ENCODE peak calls at places on chromosomes 5 and 9, in eight cellular contexts. N is amniotic epithelial cell; G is cardiac muscle cell; T is stimulated activated CD4-positive, alpha-beta T cell treated with anti-CD3 and anti-CD28 coated beads, TNF-alpha, amount 100 ng/mL, for 1 hour; H is LoVo; P is mammary epithelial cell; C is stimulated activated CD8-positive, alpha-beta memory T cell treated with anti-CD3 and anti-CD28 coated beads, Interleukin-7, amount 100 ng/mL, for 24 hours; X is ureter. Y is an unnamed sample.

GRCh38 chr5:125584119-125584518 is 837.7 kb upstream of the ZNF608 start:
- DNase-seq in N (no peak), G (no peak), T (no peak), H (no peak), P (no peak), C (no peak), X (no peak), Y (no peak)

GRCh38 chr9:111301195-111301594 is 28.8 kb downstream of the OR2K2 start:
- DNase-seq in N (peak; percentile 88), G (no peak), T (no peak), H (no peak), P (peak; percentile 36), C (no peak), X (no peak), Y (no peak)

GRCh38 chr5:158754018-158754514 is 345.6 kb downstream of the EBF1 start:
- DNase-seq in N (peak; percentile 8), G (no peak), T (no peak), H (no peak), P (no peak), C (no peak), X (no peak), Y (no peak)

GRCh38 chr9:110578896-110579752 is at the start of gene SVEP1:
- DNase-seq in N (peak; percentile 74), G (peak; percentile 86), T (no peak), H (no peak), P (peak; percentile 72), C (no peak), X (peak; percentile 49), Y (peak; percentile 21)

GRCh38 chr9:98602839-98603238 is 105.9 kb downstream of the GABBR2 start:
- DNase-seq in N (no peak), G (no peak), T (no peak), H (no peak), P (no peak), C (no peak), X (no peak), Y (peak; percentile 28)

GRCh38 chr5:1311443-1312055 is 16.7 kb upstream of the TERT start:
- DNase-seq in N (no peak), G (no peak), T (no peak), H (no peak), P (no peak), C (no peak), X (no peak), Y (no peak)

GRCh38 chr5:59760798-59761348 is 132.7 kb downstream of the PDE4D start:
- DNase-seq in N (peak; percentile 87), G (no peak), T (no peak), H (peak; percentile 64), P (peak; percentile 85), C (no peak), X (no peak), Y (peak; percentile 80)

GRCh38 chr9:28121353-28121752 is 548.1 kb upstream of the C9orf72 start:
- DNase-seq in N (no peak), G (no peak), T (no peak), H (no peak), P (no peak), C (no peak), X (no peak), Y (peak; percentile 0)

GRCh38 chr5:91281409-91281808 is 101.7 kb downstream of the ARRDC3 start:
- DNase-seq in N (peak; percentile 56), G (no peak), T (no peak), H (no peak), P (peak; percentile 77), C (no peak), X (no peak), Y (peak; percentile 90)

GRCh38 chr5:169243651-169244422 is 57.1 kb downstream of the SLIT3 start:
- DNase-seq in N (no peak), G (no peak), T (no peak), H (no peak), P (no peak), C (no peak), X (no peak), Y (no peak)

GRCh38 chr5:168177831-168178450 is 113.5 kb upstream of the WWC1 start:
- DNase-seq in N (no peak), G (peak; percentile 84), T (no peak), H (no peak), P (no peak), C (no peak), X (no peak), Y (no peak)

GRCh38 chr9:35858428-35858827 is 11.8 kb downstream of the OR13J1 start:
- DNase-seq in N (no peak), G (no peak), T (no peak), H (no peak), P (no peak), C (no peak), X (no peak), Y (no peak)

GRCh38 chr5:6827815-6828214 is 114.6 kb downstream of the TENT4A start:
- DNase-seq in N (no peak), G (peak; percentile 18), T (no peak), H (no peak), P (no peak), C (peak; percentile 14), X (no peak), Y (no peak)

GRCh38 chr9:15697459-15697858 is 144.6 kb downstream of the CCDC171 start:
- DNase-seq in N (peak; percentile 58), G (no peak), T (no peak), H (no peak), P (peak; percentile 79), C (no peak), X (no peak), Y (peak; percentile 39)

GRCh38 chr5:172844577-172844838 is 10.5 kb downstream of the ERGIC1 start:
- DNase-seq in N (no peak), G (no peak), T (no peak), H (no peak), P (no peak), C (no peak), X (no peak), Y (no peak)